ENCODE peak calls at places on chromosomes 3 and 15, in seven cellular contexts. One of them, this sample, is unnamed.

GRCh38 chr3:157438371-157438735 is 1.7 kb downstream of the PTX3 start:
- DNase-seq in NCI-H1417 treated with DMSO at 0.1 percent for 48 hours: no peak
- DNase-seq in Calu3: peak
- DNase-seq in activated B cell treated with CpG ODN at 0.5 μM for 24 hours: no peak
- DNase-seq in psoas muscle: no peak
- DNase-seq in NCI-H345: peak
- DNase-seq in T-helper 2 cell: no peak
- DNase-seq in this sample: no peak

GRCh38 chr3:128069271-128069670 is 17.0 kb downstream of the SEC61A1 start:
- DNase-seq in Calu3: no peak
- DNase-seq in psoas muscle: no peak
- DNase-seq in T-helper 2 cell: no peak
- DNase-seq in NCI-H1417 treated with DMSO at 0.1 percent for 48 hours: no peak
- DNase-seq in NCI-H345: no peak
- DNase-seq in activated B cell treated with CpG ODN at 0.5 μM for 24 hours: no peak
- DNase-seq in this sample: no peak

GRCh38 chr3:194732617-194733016 is 46.9 kb downstream of the FAM43A start:
- DNase-seq in activated B cell treated with CpG ODN at 0.5 μM for 24 hours: no peak
- DNase-seq in psoas muscle: no peak
- DNase-seq in T-helper 2 cell: no peak
- DNase-seq in NCI-H1417 treated with DMSO at 0.1 percent for 48 hours: no peak
- DNase-seq in Calu3: no peak
- DNase-seq in NCI-H345: no peak
- DNase-seq in this sample: no peak

GRCh38 chr3:171532294-171532693 is 72.1 kb upstream of the TNIK start:
- DNase-seq in Calu3: no peak
- DNase-seq in activated B cell treated with CpG ODN at 0.5 μM for 24 hours: no peak
- DNase-seq in T-helper 2 cell: no peak
- DNase-seq in NCI-H345: no peak
- DNase-seq in NCI-H1417 treated with DMSO at 0.1 percent for 48 hours: no peak
- DNase-seq in psoas muscle: no peak
- DNase-seq in this sample: no peak

GRCh38 chr3:188916934-188917391 is 254.8 kb upstream of the TPRG1 start:
- DNase-seq in Calu3: no peak
- DNase-seq in psoas muscle: no peak
- DNase-seq in NCI-H345: no peak
- DNase-seq in NCI-H1417 treated with DMSO at 0.1 percent for 48 hours: no peak
- DNase-seq in T-helper 2 cell: no peak
- DNase-seq in activated B cell treated with CpG ODN at 0.5 μM for 24 hours: no peak
- DNase-seq in this sample: no peak

GRCh38 chr3:78857494-78858111 is 910.2 kb downstream of the ROBO1 start:
- DNase-seq in NCI-H345: no peak
- DNase-seq in T-helper 2 cell: no peak
- DNase-seq in Calu3: no peak
- DNase-seq in NCI-H1417 treated with DMSO at 0.1 percent for 48 hours: no peak
- DNase-seq in activated B cell treated with CpG ODN at 0.5 μM for 24 hours: no peak
- DNase-seq in psoas muscle: no peak
- DNase-seq in this sample: no peak

GRCh38 chr15:63509933-63510547 is 5.6 kb downstream of the USP3 start:
- DNase-seq in Calu3: no peak
- DNase-seq in NCI-H345: no peak
- DNase-seq in NCI-H1417 treated with DMSO at 0.1 percent for 48 hours: no peak
- DNase-seq in T-helper 2 cell: no peak
- DNase-seq in activated B cell treated with CpG ODN at 0.5 μM for 24 hours: no peak
- DNase-seq in psoas muscle: no peak
- DNase-seq in this sample: no peak

GRCh38 chr15:66151809-66152208 is 101.7 kb downstream of the MEGF11 start:
- DNase-seq in activated B cell treated with CpG ODN at 0.5 μM for 24 hours: no peak
- DNase-seq in Calu3: peak
- DNase-seq in NCI-H345: peak
- DNase-seq in T-helper 2 cell: no peak
- DNase-seq in NCI-H1417 treated with DMSO at 0.1 percent for 48 hours: peak
- DNase-seq in psoas muscle: no peak
- DNase-seq in this sample: no peak

GRCh38 chr3:152073267-152073666 is 195.5 kb upstream of the MBNL1 start:
- DNase-seq in NCI-H1417 treated with DMSO at 0.1 percent for 48 hours: no peak
- DNase-seq in Calu3: no peak
- DNase-seq in psoas muscle: no peak
- DNase-seq in T-helper 2 cell: no peak
- DNase-seq in NCI-H345: no peak
- DNase-seq in activated B cell treated with CpG ODN at 0.5 μM for 24 hours: no peak
- DNase-seq in this sample: no peak

GRCh38 chr15:96327155-96327741 is 3.3 kb upstream of the NR2F2 start:
- DNase-seq in Calu3: no peak
- DNase-seq in activated B cell treated with CpG ODN at 0.5 μM for 24 hours: no peak
- DNase-seq in NCI-H345: peak
- DNase-seq in T-helper 2 cell: no peak
- DNase-seq in psoas muscle: no peak
- DNase-seq in NCI-H1417 treated with DMSO at 0.1 percent for 48 hours: peak
- DNase-seq in this sample: no peak

GRCh38 chr3:56785499-56785898 is 16.2 kb downstream of the ARHGEF3 start:
- DNase-seq in NCI-H345: no peak
- DNase-seq in NCI-H1417 treated with DMSO at 0.1 percent for 48 hours: no peak
- DNase-seq in psoas muscle: no peak
- DNase-seq in Calu3: no peak
- DNase-seq in T-helper 2 cell: no peak
- DNase-seq in activated B cell treated with CpG ODN at 0.5 μM for 24 hours: no peak
- DNase-seq in this sample: no peak

GRCh38 chr3:125052671-125053303 is 3.0 kb downstream of the HEG1 start:
- DNase-seq in Calu3: no peak
- DNase-seq in NCI-H345: peak
- DNase-seq in psoas muscle: no peak
- DNase-seq in NCI-H1417 treated with DMSO at 0.1 percent for 48 hours: no peak
- DNase-seq in T-helper 2 cell: no peak
- DNase-seq in activated B cell treated with CpG ODN at 0.5 μM for 24 hours: no peak
- DNase-seq in this sample: no peak

GRCh38 chr3:46719735-46720271 is 2.1 kb upstream of the PRSS50 start:
- DNase-seq in activated B cell treated with CpG ODN at 0.5 μM for 24 hours: no peak
- DNase-seq in Calu3: no peak
- DNase-seq in NCI-H1417 treated with DMSO at 0.1 percent for 48 hours: no peak
- DNase-seq in psoas muscle: peak
- DNase-seq in NCI-H345: no peak
- DNase-seq in T-helper 2 cell: no peak
- DNase-seq in this sample: no peak

GRCh38 chr15:79977431-79977940 is 6.5 kb upstream of the BCL2A1 start:
- DNase-seq in Calu3: no peak
- DNase-seq in NCI-H1417 treated with DMSO at 0.1 percent for 48 hours: no peak
- DNase-seq in activated B cell treated with CpG ODN at 0.5 μM for 24 hours: peak
- DNase-seq in psoas muscle: no peak
- DNase-seq in NCI-H345: no peak
- DNase-seq in T-helper 2 cell: no peak
- DNase-seq in this sample: peak

GRCh38 chr3:4290272-4290893 is 12.8 kb upstream of the SETMAR start:
- DNase-seq in psoas muscle: no peak
- DNase-seq in Calu3: peak
- DNase-seq in NCI-H345: peak
- DNase-seq in NCI-H1417 treated with DMSO at 0.1 percent for 48 hours: peak
- DNase-seq in T-helper 2 cell: no peak
- DNase-seq in activated B cell treated with CpG ODN at 0.5 μM for 24 hours: no peak
- DNase-seq in this sample: peak

GRCh38 chr3:8800016-8800415 is 30.6 kb upstream of the OXTR start:
- DNase-seq in Calu3: no peak
- DNase-seq in NCI-H345: no peak
- DNase-seq in activated B cell treated with CpG ODN at 0.5 μM for 24 hours: no peak
- DNase-seq in psoas muscle: no peak
- DNase-seq in T-helper 2 cell: no peak
- DNase-seq in NCI-H1417 treated with DMSO at 0.1 percent for 48 hours: no peak
- DNase-seq in this sample: no peak

GRCh38 chr3:50274371-50275104 is 4.3 kb upstream of the LSMEM2 start:
- DNase-seq in NCI-H1417 treated with DMSO at 0.1 percent for 48 hours: no peak
- DNase-seq in NCI-H345: peak
- DNase-seq in activated B cell treated with CpG ODN at 0.5 μM for 24 hours: peak
- DNase-seq in T-helper 2 cell: peak
- DNase-seq in psoas muscle: peak
- DNase-seq in Calu3: peak
- DNase-seq in this sample: peak

GRCh38 chr15:23648920-23649515 is 1.4 kb upstream of the MAGEL2 start:
- DNase-seq in NCI-H345: peak
- DNase-seq in NCI-H1417 treated with DMSO at 0.1 percent for 48 hours: peak
- DNase-seq in activated B cell treated with CpG ODN at 0.5 μM for 24 hours: no peak
- DNase-seq in Calu3: no peak
- DNase-seq in psoas muscle: peak
- DNase-seq in T-helper 2 cell: no peak
- DNase-seq in this sample: no peak

GRCh38 chr15:56868251-56868650 is 50.2 kb upstream of the TCF12 start:
- DNase-seq in NCI-H345: no peak
- DNase-seq in T-helper 2 cell: no peak
- DNase-seq in activated B cell treated with CpG ODN at 0.5 μM for 24 hours: no peak
- DNase-seq in psoas muscle: no peak
- DNase-seq in Calu3: no peak
- DNase-seq in NCI-H1417 treated with DMSO at 0.1 percent for 48 hours: no peak
- DNase-seq in this sample: no peak

GRCh38 chr15:38577405-38577987 is 12.9 kb upstream of the RASGRP1 start:
- DNase-seq in activated B cell treated with CpG ODN at 0.5 μM for 24 hours: no peak
- DNase-seq in NCI-H345: no peak
- DNase-seq in NCI-H1417 treated with DMSO at 0.1 percent for 48 hours: no peak
- DNase-seq in T-helper 2 cell: no peak
- DNase-seq in psoas muscle: no peak
- DNase-seq in Calu3: no peak
- DNase-seq in this sample: no peak

GRCh38 chr3:100637197-100637631 is 27.8 kb downstream of the ADGRG7 start:
- DNase-seq in activated B cell treated with CpG ODN at 0.5 μM for 24 hours: no peak
- DNase-seq in psoas muscle: no peak
- DNase-seq in T-helper 2 cell: no peak
- DNase-seq in NCI-H1417 treated with DMSO at 0.1 percent for 48 hours: no peak
- DNase-seq in Calu3: no peak
- DNase-seq in NCI-H345: no peak
- DNase-seq in this sample: no peak

GRCh38 chr3:152466784-152467183 is 198.1 kb downstream of the MBNL1 start:
- DNase-seq in NCI-H345: no peak
- DNase-seq in T-helper 2 cell: no peak
- DNase-seq in activated B cell treated with CpG ODN at 0.5 μM for 24 hours: no peak
- DNase-seq in Calu3: no peak
- DNase-seq in psoas muscle: no peak
- DNase-seq in NCI-H1417 treated with DMSO at 0.1 percent for 48 hours: no peak
- DNase-seq in this sample: no peak

GRCh38 chr3:123258811-123259420 is 57.2 kb downstream of the SEC22A start:
- DNase-seq in psoas muscle: no peak
- DNase-seq in NCI-H345: no peak
- DNase-seq in activated B cell treated with CpG ODN at 0.5 μM for 24 hours: no peak
- DNase-seq in NCI-H1417 treated with DMSO at 0.1 percent for 48 hours: no peak
- DNase-seq in Calu3: no peak
- DNase-seq in T-helper 2 cell: no peak
- DNase-seq in this sample: no peak

GRCh38 chr3:15009156-15009555 is 56.0 kb downstream of the MRPS25 start:
- DNase-seq in NCI-H345: no peak
- DNase-seq in NCI-H1417 treated with DMSO at 0.1 percent for 48 hours: no peak
- DNase-seq in psoas muscle: no peak
- DNase-seq in Calu3: no peak
- DNase-seq in T-helper 2 cell: no peak
- DNase-seq in activated B cell treated with CpG ODN at 0.5 μM for 24 hours: no peak
- DNase-seq in this sample: no peak

GRCh38 chr3:193905541-193905940 is 230.4 kb upstream of the HES1 start:
- DNase-seq in NCI-H1417 treated with DMSO at 0.1 percent for 48 hours: no peak
- DNase-seq in Calu3: no peak
- DNase-seq in NCI-H345: no peak
- DNase-seq in activated B cell treated with CpG ODN at 0.5 μM for 24 hours: no peak
- DNase-seq in psoas muscle: no peak
- DNase-seq in T-helper 2 cell: no peak
- DNase-seq in this sample: no peak

GRCh38 chr15:82108489-82109078 is 62.8 kb upstream of the MEX3B start:
- DNase-seq in psoas muscle: peak
- DNase-seq in T-helper 2 cell: peak
- DNase-seq in activated B cell treated with CpG ODN at 0.5 μM for 24 hours: peak
- DNase-seq in NCI-H345: peak
- DNase-seq in NCI-H1417 treated with DMSO at 0.1 percent for 48 hours: no peak
- DNase-seq in Calu3: peak
- DNase-seq in this sample: peak

GRCh38 chr3:155241559-155241958 is 51.9 kb downstream of the STRIT1 start:
- DNase-seq in T-helper 2 cell: no peak
- DNase-seq in activated B cell treated with CpG ODN at 0.5 μM for 24 hours: no peak
- DNase-seq in Calu3: no peak
- DNase-seq in NCI-H1417 treated with DMSO at 0.1 percent for 48 hours: no peak
- DNase-seq in psoas muscle: no peak
- DNase-seq in NCI-H345: no peak
- DNase-seq in this sample: no peak

This sample was measured in memory B cell.